ENCODE peak calls at places on chromosomes 7 and 10, in four cellular contexts. M is tibial artery, Y is GM12878, H is H1. T is an unnamed sample.

GRCh38 chr7:114047889-114048288 is 129.1 kb upstream of the PPP1R3A start:
- DNase-seq in M (no peak), Y (no peak), H (no peak), T (no peak)

GRCh38 chr10:71103969-71104368 is 108.4 kb upstream of the UNC5B start:
- DNase-seq in M (no peak), Y (no peak), H (no peak), T (no peak)

GRCh38 chr10:50027195-50027594 is 39.0 kb downstream of the AGAP6 start:
- DNase-seq in M (no peak), Y (no peak), H (no peak), T (no peak)

GRCh38 chr10:43251664-43252165 is 15.2 kb downstream of the RASGEF1A start:
- DNase-seq in M (peak), Y (no peak), H (no peak), T (no peak)

GRCh38 chr7:136698231-136698630 is 170.2 kb upstream of the CHRM2 start:
- DNase-seq in M (no peak), Y (no peak), H (no peak), T (no peak)

GRCh38 chr10:42933454-42934340 is 143.2 kb upstream of the RET start:
- DNase-seq in M (no peak), Y (no peak), H (no peak), T (no peak)

GRCh38 chr10:131736321-131736980 is 164.4 kb upstream of the PPP2R2D start:
- DNase-seq in M (peak), Y (no peak), H (no peak), T (no peak)

GRCh38 chr7:158074896-158075632 is 512.6 kb downstream of the PTPRN2 start:
- DNase-seq in M (peak), Y (no peak), H (no peak), T (no peak)

GRCh38 chr10:67098460-67098859 is 172.6 kb downstream of the LRRTM3 start:
- DNase-seq in M (no peak), Y (no peak), H (no peak), T (no peak)

GRCh38 chr10:5782174-5782573 is 31.1 kb downstream of the GDI2 start:
- DNase-seq in M (no peak), Y (no peak), H (no peak), T (no peak)

GRCh38 chr10:48324580-48324979 is 18.1 kb downstream of the MAPK8 start:
- DNase-seq in M (no peak), Y (no peak), H (no peak), T (no peak)

GRCh38 chr7:2934211-2934731 is 90.2 kb upstream of the GNA12 start:
- DNase-seq in M (peak), Y (no peak), H (no peak), T (no peak)

GRCh38 chr7:14836571-14837189 is 65.9 kb downstream of the DGKB start:
- DNase-seq in M (no peak), Y (no peak), H (peak), T (no peak)

GRCh38 chr7:4776160-4776623 is 769 bp downstream of the AP5Z1 start:
- DNase-seq in M (no peak), Y (no peak), H (no peak), T (no peak)

GRCh38 chr10:3898821-3899220 is 113.8 kb upstream of the KLF6 start:
- DNase-seq in M (no peak), Y (no peak), H (no peak), T (no peak)

GRCh38 chr10:89669985-89670384 is 24.9 kb upstream of the PANK1 start:
- DNase-seq in M (no peak), Y (no peak), H (no peak), T (no peak)

GRCh38 chr7:39827571-39827970 is 122.5 kb upstream of the CDK13 start:
- DNase-seq in M (no peak), Y (no peak), H (no peak), T (no peak)

GRCh38 chr10:3056280-3057037 is 10.9 kb upstream of the PFKP start:
- DNase-seq in M (no peak), Y (no peak), H (no peak), T (no peak)

GRCh38 chr10:126663328-126663727 is 7.2 kb downstream of the C10orf90 start:
- DNase-seq in M (no peak), Y (no peak), H (no peak), T (no peak)

GRCh38 chr7:44977304-44977858 is 1.4 kb downstream of the MYO1G start:
- DNase-seq in M (no peak), Y (no peak), H (no peak), T (no peak)

DNA sequence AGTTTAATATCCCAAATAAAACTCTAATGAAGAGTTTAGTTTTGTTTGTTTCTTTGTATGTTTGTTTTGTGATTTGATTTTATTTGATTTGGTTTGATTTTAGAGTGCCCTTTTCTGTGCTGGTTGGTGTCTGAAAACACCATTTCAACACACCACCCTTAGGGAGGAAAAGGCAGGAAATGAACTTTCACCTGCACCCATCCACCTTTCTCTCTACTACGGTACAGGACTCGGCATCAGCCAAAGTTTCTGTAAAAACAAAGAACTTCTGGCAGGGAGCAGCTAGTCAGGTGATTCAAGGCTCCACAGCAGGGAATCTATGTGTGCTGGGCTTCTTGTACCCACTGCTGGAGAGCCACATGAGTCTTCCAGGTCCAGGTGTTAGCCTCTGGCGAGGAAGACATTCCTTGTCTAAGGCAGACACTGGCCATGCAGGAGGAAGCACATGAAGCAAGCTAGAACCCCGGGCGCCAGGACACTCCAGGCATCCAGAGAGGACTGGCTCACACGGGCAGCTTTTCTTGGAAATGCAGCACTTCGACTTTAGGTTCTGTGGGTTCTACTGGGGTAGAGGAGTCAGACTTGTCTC is 22.1 kb upstream of the STK17A start:
- DNase-seq in M (no peak), Y (no peak), H (no peak), T (no peak)
- H3K27ac ChIP-seq in M (no peak), Y (no peak), H (no peak), T (no peak)

DNA sequence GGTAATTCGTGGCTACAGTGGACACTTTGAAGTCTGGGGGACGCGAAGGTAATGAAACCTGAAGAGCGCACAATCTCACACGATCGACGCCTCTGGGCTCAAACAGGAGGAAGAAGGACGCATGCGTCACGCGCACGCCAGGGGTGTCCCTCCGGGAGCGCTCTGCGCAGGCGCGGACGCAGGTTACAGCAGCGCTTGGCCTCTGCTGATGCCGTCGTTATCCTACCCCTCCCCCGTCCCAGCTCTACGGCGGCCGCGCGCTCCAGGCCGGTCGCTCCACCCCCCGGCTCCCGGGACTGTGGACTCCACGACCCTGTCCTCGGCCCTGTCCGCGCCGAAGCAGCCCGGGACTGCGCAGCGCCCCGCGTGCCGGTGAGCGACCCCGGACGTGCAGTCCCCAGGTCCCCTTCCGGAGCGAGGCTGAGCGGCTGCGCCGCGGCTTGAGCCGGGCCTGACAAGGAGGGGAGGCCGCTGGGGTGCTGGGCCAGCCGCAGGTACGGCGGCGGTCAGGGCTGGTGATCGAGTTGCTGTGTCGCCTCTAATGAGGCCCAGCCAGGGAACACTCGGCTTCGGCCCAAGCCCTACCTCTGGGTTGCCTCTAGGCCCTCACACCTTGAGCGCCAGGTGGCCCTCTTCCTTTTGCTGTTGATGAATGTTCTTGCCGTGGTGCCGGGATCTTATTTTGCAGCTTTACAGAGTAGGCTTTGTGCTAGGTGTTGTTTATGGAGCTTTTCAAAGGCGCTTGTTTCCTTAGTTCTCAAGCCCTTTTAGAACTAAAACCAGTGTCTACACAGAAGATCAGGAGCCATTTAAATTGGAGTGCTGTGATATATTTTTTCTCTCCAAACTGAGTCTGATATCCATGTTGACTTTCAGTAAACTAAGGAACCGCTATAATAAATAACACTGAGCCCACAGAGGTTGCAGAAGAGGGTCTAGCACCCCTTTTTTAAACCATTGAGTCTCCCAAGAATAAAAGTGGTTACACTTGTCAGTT is at the start of gene TMEM106B:
- DNase-seq in M (peak), Y (peak), H (peak), T (peak)
- TF ChIP-seq CTCF in M (no peak), Y (no peak), H (peak), T (peak)

GRCh38 chr7:55081067-55081853 is 62.4 kb downstream of the EGFR start:
- DNase-seq in M (no peak), Y (no peak), H (no peak), T (no peak)

GRCh38 chr7:55077581-55078410 is 59.0 kb downstream of the EGFR start:
- DNase-seq in M (no peak), Y (no peak), H (no peak), T (no peak)

GRCh38 chr7:55081854-55082603 is 63.2 kb downstream of the EGFR start:
- DNase-seq in M (no peak), Y (no peak), H (no peak), T (peak)

GRCh38 chr7:55078465-55079372 is 59.9 kb downstream of the EGFR start:
- DNase-seq in M (no peak), Y (no peak), H (no peak), T (no peak)

GRCh38 chr7:55080000-55080629 is 61.3 kb downstream of the EGFR start:
- DNase-seq in M (no peak), Y (no peak), H (no peak), T (no peak)
- H3K27ac ChIP-seq in M (no peak), Y (no peak), H (no peak), T (no peak)

GRCh38 chr7:22549667-22550513 is 49.9 kb upstream of the STEAP1B start:
- DNase-seq in M (no peak), Y (no peak), H (peak), T (no peak)
- TF ChIP-seq CTCF in M (peak), Y (peak), H (peak), T (no peak)

DNA sequence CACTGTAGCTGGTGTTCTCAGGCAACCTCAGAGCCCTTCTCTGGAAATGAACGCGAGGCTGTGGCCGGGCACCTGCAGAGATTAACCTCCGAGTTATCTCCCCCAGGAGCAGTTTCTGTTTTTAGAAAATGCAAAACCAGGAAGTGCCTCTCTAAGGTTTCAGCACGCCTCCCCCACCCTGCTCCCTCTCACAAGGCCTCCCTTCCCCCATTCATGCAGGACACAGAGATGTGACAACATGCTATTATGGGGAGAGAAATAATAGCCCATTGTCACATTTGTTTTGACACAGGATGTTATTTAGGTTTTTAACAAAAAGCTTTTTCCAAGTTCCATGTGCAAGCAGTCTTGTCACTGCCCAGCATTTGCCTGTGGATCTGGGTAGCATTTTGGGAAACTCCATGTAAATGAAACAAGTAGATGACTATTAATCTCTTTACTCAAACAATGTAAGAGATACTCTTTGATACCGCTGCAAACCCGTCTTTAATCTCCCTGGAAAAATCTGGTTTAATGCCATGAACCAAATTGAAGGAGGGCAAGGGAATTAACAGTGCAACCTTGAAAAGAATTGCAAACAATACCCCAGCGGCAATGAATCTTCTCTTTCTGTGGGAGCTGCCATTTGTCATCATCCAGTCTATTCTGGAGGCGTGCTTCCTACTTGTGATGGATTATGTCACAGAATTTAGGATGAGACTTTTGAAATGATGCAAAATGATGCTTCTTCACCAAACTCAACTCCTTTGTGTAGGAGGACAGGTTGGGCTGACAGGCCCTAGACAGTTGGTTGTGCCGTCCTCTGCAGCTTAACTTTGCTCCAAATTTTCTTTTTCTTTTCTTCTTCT is 86.5 kb upstream of the NMT2 start:
- DNase-seq in M (no peak), Y (no peak), H (no peak), T (no peak)
- H3K27ac ChIP-seq in M (no peak), Y (no peak), H (no peak), T (no peak)

GRCh38 chr10:59181668-59182067 is 5.2 kb downstream of the PHYHIPL start:
- DNase-seq in M (no peak), Y (peak), H (no peak), T (no peak)
- TF ChIP-seq CTCF in M (peak), Y (peak), H (peak), T (no peak)